ENCODE peak calls at places on chromosomes 3 and 15, in nine cellular contexts. X is AG04449, Q is heart left ventricle, P is NCI-H2029, M is AG04450, Y is thyroid gland, R is WERI-Rb-1, W is adrenal gland, D is astrocyte. U is an unnamed sample.

GRCh38 chr15:91839867-91840266 is 13.6 kb upstream of the SLCO3A1 start:
- DNase-seq in D (no peak), Y (no peak), P (no peak), W (no peak), X (no peak), Q (no peak), R (no peak), M (no peak), U (no peak)

GRCh38 chr15:98803228-98804056 is 155.1 kb downstream of the IGF1R start:
- DNase-seq in X (no peak), R (no peak), D (peak), Y (no peak), W (no peak), P (no peak), Q (no peak), M (peak), U (no peak)

GRCh38 chr3:128794067-128794768 is 68.2 kb downstream of the RAB7A start:
- DNase-seq in Y (no peak), X (peak), M (peak), P (no peak), Q (no peak), R (no peak), W (no peak), D (peak), U (no peak)

GRCh38 chr3:11385329-11385728 is 113.1 kb downstream of the ATG7 start:
- DNase-seq in P (no peak), X (no peak), M (no peak), Y (no peak), D (peak), R (no peak), Q (no peak), W (no peak), U (no peak)

GRCh38 chr3:78736863-78737262 is 1030.9 kb downstream of the ROBO1 start:
- DNase-seq in P (no peak), X (no peak), R (no peak), W (no peak), M (no peak), Y (no peak), Q (no peak), D (no peak), U (no peak)

GRCh38 chr3:128149632-128150031 is 3.6 kb upstream of the EEFSEC start:
- DNase-seq in D (no peak), Y (no peak), W (peak), P (no peak), X (no peak), R (no peak), M (no peak), Q (no peak), U (no peak)

GRCh38 chr3:185207931-185208746 is 45.7 kb downstream of the EHHADH start:
- DNase-seq in W (no peak), R (no peak), X (no peak), M (no peak), P (no peak), Y (no peak), Q (no peak), D (peak), U (no peak)

GRCh38 chr3:186220886-186221285 is 112.0 kb upstream of the ETV5 start:
- DNase-seq in Q (no peak), X (no peak), P (no peak), Y (no peak), W (peak), M (no peak), D (no peak), R (peak), U (no peak)

GRCh38 chr3:159860269-159860668 is 128.4 kb upstream of the IL12A start:
- DNase-seq in X (no peak), P (no peak), D (no peak), M (no peak), R (no peak), Y (no peak), Q (no peak), W (no peak), U (no peak)

GRCh38 chr15:85499498-85499897 is 119.1 kb downstream of the AKAP13 start:
- DNase-seq in Q (no peak), M (no peak), W (no peak), X (no peak), Y (peak), D (peak), P (peak), R (no peak), U (no peak)

GRCh38 chr3:127446756-127447155 is 143.8 kb downstream of the TPRA1 start:
- DNase-seq in W (no peak), P (no peak), M (no peak), R (no peak), Q (no peak), Y (no peak), D (no peak), X (no peak), U (peak)

GRCh38 chr15:67999320-68000100 is 54.6 kb upstream of the PIAS1 start:
- DNase-seq in R (no peak), Y (no peak), X (no peak), D (no peak), M (no peak), Q (no peak), W (no peak), P (no peak), U (no peak)

GRCh38 chr3:153277029-153277428 is 115.0 kb downstream of the RAP2B start:
- DNase-seq in X (no peak), Q (no peak), M (no peak), D (no peak), Y (no peak), P (no peak), W (no peak), R (no peak), U (no peak)

GRCh38 chr3:152328841-152329240 is 60.1 kb downstream of the MBNL1 start:
- DNase-seq in Q (no peak), M (peak), W (no peak), Y (no peak), D (peak), X (peak), R (no peak), P (no peak), U (no peak)

GRCh38 chr3:9249273-9250192 is at the start of gene SRGAP3:
- DNase-seq in Q (peak), X (peak), R (peak), M (peak), D (peak), W (peak), P (peak), Y (peak), U (peak)

GRCh38 chr3:154142608-154143007 is 21.4 kb downstream of the ARHGEF26 start:
- DNase-seq in P (no peak), R (no peak), M (no peak), Y (no peak), W (no peak), D (peak), Q (no peak), X (no peak), U (no peak)

GRCh38 chr3:23198801-23199200 is 4.3 kb upstream of the UBE2E2 start:
- DNase-seq in W (no peak), Q (no peak), R (no peak), M (no peak), Y (no peak), P (no peak), D (peak), X (peak), U (no peak)

GRCh38 chr3:97687734-97688133 is 76.8 kb upstream of the ARL6 start:
- DNase-seq in X (no peak), D (no peak), Q (no peak), Y (peak), W (no peak), M (no peak), R (no peak), P (no peak), U (no peak)

GRCh38 chr3:186260726-186261125 is 101.3 kb downstream of the DGKG start:
- DNase-seq in R (peak), W (no peak), Y (no peak), X (no peak), Q (no peak), M (no peak), D (no peak), P (no peak), U (no peak)

GRCh38 chr15:100196326-100197058 is 145.3 kb downstream of the ADAMTS17 start:
- DNase-seq in W (no peak), Y (no peak), M (no peak), D (no peak), P (no peak), Q (no peak), R (no peak), X (no peak), U (no peak)

GRCh38 chr15:71572452-71573053 is 237.8 kb upstream of the NR2E3 start:
- DNase-seq in X (no peak), Y (no peak), W (no peak), R (no peak), D (peak), M (no peak), P (no peak), Q (no peak), U (no peak)

GRCh38 chr3:109234300-109234699 is 82.0 kb downstream of the DPPA2 start:
- DNase-seq in X (no peak), Q (no peak), Y (no peak), R (peak), M (no peak), P (no peak), D (no peak), W (no peak), U (no peak)

GRCh38 chr3:145448436-145448835 is 712.5 kb downstream of the PLOD2 start:
- DNase-seq in M (no peak), R (no peak), Q (no peak), Y (no peak), W (no peak), P (no peak), D (no peak), X (no peak), U (no peak)

GRCh38 chr15:57323806-57324589 is 52.3 kb upstream of the CGNL1 start:
- DNase-seq in X (no peak), R (peak), D (peak), Y (no peak), Q (no peak), P (peak), W (peak), M (no peak), U (no peak)

GRCh38 chr3:16334909-16335308 is 69.9 kb downstream of the OXNAD1 start:
- DNase-seq in X (no peak), R (no peak), D (no peak), Y (no peak), W (no peak), Q (no peak), P (no peak), M (no peak), U (no peak)

GRCh38 chr15:48520376-48521155 is 124.9 kb downstream of the FBN1 start:
- DNase-seq in W (no peak), R (peak), Y (peak), P (no peak), X (no peak), D (no peak), Q (no peak), M (no peak), U (no peak)

GRCh38 chr15:51721199-51721960 is 16.1 kb downstream of the LYSMD2 start:
- DNase-seq in D (peak), W (no peak), P (no peak), X (no peak), M (no peak), R (no peak), Y (no peak), Q (no peak), U (no peak)

GRCh38 chr3:179450901-179451334 is 352 bp downstream of the GNB4 start:
- DNase-seq in M (no peak), Q (peak), D (peak), P (no peak), Y (no peak), X (no peak), W (peak), R (no peak), U (peak)

GRCh38 chr15:60936186-60936585 is 292.9 kb downstream of the RORA start:
- DNase-seq in Y (no peak), P (no peak), R (no peak), X (no peak), W (no peak), M (no peak), D (no peak), Q (no peak), U (no peak)

GRCh38 chr3:178382388-178383061 is 153.7 kb upstream of the KCNMB2 start:
- DNase-seq in M (peak), X (peak), Q (no peak), D (peak), R (no peak), P (no peak), W (peak), Y (no peak), U (no peak)

GRCh38 chr3:20997183-20997582 is 753.8 kb downstream of the ZNF385D start:
- DNase-seq in Q (no peak), D (no peak), R (no peak), X (no peak), Y (no peak), M (no peak), W (no peak), P (no peak), U (no peak)

GRCh38 chr3:57911588-57911987 is 96.6 kb upstream of the FLNB start:
- DNase-seq in Q (no peak), M (no peak), P (no peak), Y (no peak), R (no peak), X (no peak), W (no peak), D (peak), U (no peak)

GRCh38 chr15:78955355-78955754 is 10.5 kb upstream of the CTSH start:
- DNase-seq in R (no peak), W (no peak), Q (no peak), Y (no peak), D (no peak), X (no peak), M (no peak), P (no peak), U (no peak)

GRCh38 chr3:38450853-38451252 is 2.8 kb upstream of the ACVR2B start:
- DNase-seq in W (no peak), P (no peak), X (no peak), Q (no peak), D (no peak), Y (no peak), M (no peak), R (no peak), U (no peak)

GRCh38 chr3:108296239-108296638 is at the start of gene HHLA2:
- DNase-seq in Q (no peak), W (no peak), M (no peak), R (no peak), Y (no peak), P (no peak), D (no peak), X (no peak), U (no peak)